ENCODE peak calls at places on chromosomes 12 and 14, in four cellular contexts. Q is NCI-H2081, O is RPMI7951, E is NCI-H1436. T is an unnamed sample.

GRCh38 chr14:104510794-104511611 is 68.6 kb upstream of the C14orf180 start:
- DNase-seq in Q (no peak), O (no peak), E (no peak), T (no peak)

GRCh38 chr12:109606261-109607028 is 32.9 kb downstream of the MVK start:
- DNase-seq in Q (peak; percentile 86), O (no peak), E (no peak), T (peak; percentile 30)

GRCh38 chr12:3333583-3333982 is 157.4 kb upstream of the PRMT8 start:
- DNase-seq in Q (no peak), O (peak; percentile 28), E (no peak), T (no peak)

GRCh38 chr12:49675137-49675536 is 32.1 kb downstream of the FMNL3 start:
- DNase-seq in Q (no peak), O (no peak), E (no peak), T (no peak)

GRCh38 chr12:66514581-66514980 is 164.3 kb downstream of the GRIP1 start:
- DNase-seq in Q (no peak), O (no peak), E (no peak), T (no peak)

GRCh38 chr12:45051490-45052105 is 699 bp upstream of the DBX2 start:
- DNase-seq in Q (peak; percentile 1), O (peak; percentile 27), E (no peak), T (no peak)

GRCh38 chr14:77310041-77310440 is 10.6 kb downstream of the POMT2 start:
- DNase-seq in Q (no peak), O (no peak), E (no peak), T (no peak)

GRCh38 chr14:20907214-20907613 is 16.0 kb downstream of the RNASE3 start:
- DNase-seq in Q (no peak), O (no peak), E (no peak), T (no peak)

GRCh38 chr12:115088328-115088994 is 404.5 kb upstream of the TBX3 start:
- DNase-seq in Q (no peak), O (peak; percentile 25), E (no peak), T (no peak)

GRCh38 chr14:104039214-104039613 is 46.3 kb upstream of the ASPG start:
- DNase-seq in Q (no peak), O (no peak), E (no peak), T (no peak)

GRCh38 chr14:102583726-102584125 is 8.7 kb upstream of the RCOR1 start:
- DNase-seq in Q (no peak), O (no peak), E (no peak), T (no peak)

T was measured in DMS153.